ENCODE peak calls at places on chromosome 20, in five cellular contexts. A is NCI-H526 treated with DMSO at 0.1 percent for 48 hours; J is AG08396; U is CD8-positive, alpha-beta T cell; N is astrocyte of the spinal cord. L is an unnamed sample.

GRCh38 chr20:4920131-4920530 is 81.2 kb downstream of the SLC23A2 start:
- DNase-seq in U (no peak), A (no peak), J (no peak), N (peak), L (no peak)

GRCh38 chr20:24981282-24981681 is 11.3 kb downstream of the APMAP start:
- DNase-seq in N (no peak), U (no peak), A (no peak), J (no peak), L (no peak)

GRCh38 chr20:49583669-49584417 is 15.9 kb upstream of the PTGIS start:
- DNase-seq in J (peak), A (no peak), N (peak), U (no peak), L (peak)

GRCh38 chr20:41172296-41173140 is 35.2 kb downstream of the PLCG1 start:
- DNase-seq in U (no peak), J (no peak), A (no peak), N (no peak), L (no peak)

GRCh38 chr20:11080776-11081406 is 407.1 kb upstream of the JAG1 start:
- DNase-seq in N (no peak), J (no peak), U (no peak), A (no peak), L (no peak)

GRCh38 chr20:46494077-46494476 is 19.3 kb downstream of the ZNF334 start:
- DNase-seq in J (no peak), U (no peak), N (no peak), A (no peak), L (no peak)

GRCh38 chr20:33169176-33169794 is 1.3 kb downstream of the BPIFA2 start:
- DNase-seq in U (no peak), A (no peak), N (no peak), J (no peak), L (no peak)

GRCh38 chr20:5364997-5365597 is 48.3 kb upstream of the PROKR2 start:
- DNase-seq in A (no peak), J (no peak), U (no peak), N (peak), L (no peak)

GRCh38 chr20:62918137-62918536 is 8.2 kb downstream of the DIDO1 start:
- DNase-seq in J (no peak), A (no peak), U (no peak), N (no peak), L (no peak)

GRCh38 chr20:22866757-22867425 is 168.2 kb upstream of the SSTR4 start:
- DNase-seq in J (no peak), U (no peak), N (peak), A (no peak), L (no peak)

GRCh38 chr20:45322952-45323383 is 14.9 kb upstream of the MATN4 start:
- DNase-seq in J (no peak), N (no peak), A (no peak), U (no peak), L (peak)

GRCh38 chr20:6665621-6666345 is 101.7 kb upstream of the BMP2 start:
- DNase-seq in A (no peak), N (peak), U (no peak), J (peak), L (no peak)

GRCh38 chr20:24762791-24763350 is 186.2 kb upstream of the CST7 start:
- DNase-seq in U (no peak), J (no peak), A (no peak), N (no peak), L (no peak)

GRCh38 chr20:25000268-25000801 is 7.8 kb upstream of the APMAP start:
- DNase-seq in N (peak), U (no peak), J (peak), A (no peak), L (peak)

GRCh38 chr20:45121388-45121787 is 2.9 kb downstream of the WFDC12 start:
- DNase-seq in U (no peak), N (no peak), A (no peak), J (no peak), L (no peak)

GRCh38 chr20:24684954-24685691 is 215.7 kb downstream of the SYNDIG1 start:
- DNase-seq in N (no peak), U (no peak), J (no peak), A (no peak), L (no peak)

GRCh38 chr20:63598479-63599395 is 24.7 kb upstream of the HELZ2 start:
- DNase-seq in N (no peak), U (no peak), J (no peak), A (no peak), L (no peak)